ENCODE peak calls at places on chromosome 1, in ten cellular contexts. One of them, this sample, is unnamed.

GRCh38 chr1:54904476-54905048 is 17.6 kb upstream of the DHCR24 start:
- DNase-seq in cardiac fibroblast: peak; percentile 55
- DNase-seq in transverse colon: no peak
- DNase-seq in uterus: no peak
- DNase-seq in retinal pigment epithelial cell: peak; percentile 99
- DNase-seq in stomach: no peak
- DNase-seq in Panc1: no peak
- DNase-seq in astrocyte: peak; percentile 84
- DNase-seq in psoas muscle: no peak
- DNase-seq in A673: peak; percentile 86
- DNase-seq in this sample: peak; percentile 51

GRCh38 chr1:41573803-41574713 is 89.6 kb upstream of the EDN2 start:
- DNase-seq in cardiac fibroblast: peak; percentile 88
- DNase-seq in stomach: peak; percentile 85
- DNase-seq in retinal pigment epithelial cell: no peak
- DNase-seq in uterus: peak; percentile 56
- DNase-seq in Panc1: peak; percentile 61
- DNase-seq in transverse colon: peak; percentile 79
- DNase-seq in astrocyte: peak; percentile 50
- DNase-seq in A673: peak; percentile 89
- DNase-seq in psoas muscle: peak; percentile 75
- DNase-seq in this sample: peak; percentile 88

GRCh38 chr1:8602471-8603219 is 214.8 kb downstream of the RERE start:
- DNase-seq in transverse colon: no peak
- DNase-seq in cardiac fibroblast: no peak
- DNase-seq in psoas muscle: no peak
- DNase-seq in Panc1: no peak
- DNase-seq in astrocyte: no peak
- DNase-seq in A673: peak; percentile 72
- DNase-seq in uterus: no peak
- DNase-seq in stomach: no peak
- DNase-seq in retinal pigment epithelial cell: no peak
- DNase-seq in this sample: no peak

GRCh38 chr1:11893907-11894251 is 32.3 kb downstream of the KIAA2013 start:
- DNase-seq in uterus: no peak
- DNase-seq in A673: peak; percentile 43
- DNase-seq in psoas muscle: peak; percentile 55
- DNase-seq in astrocyte: peak; percentile 3
- DNase-seq in transverse colon: peak; percentile 63
- DNase-seq in Panc1: peak; percentile 35
- DNase-seq in cardiac fibroblast: peak; percentile 55
- DNase-seq in retinal pigment epithelial cell: no peak
- DNase-seq in stomach: peak; percentile 72
- DNase-seq in this sample: peak; percentile 51

GRCh38 chr1:119929643-119930310 is 33.5 kb upstream of the ADAM30 start:
- DNase-seq in uterus: no peak
- DNase-seq in astrocyte: no peak
- DNase-seq in A673: no peak
- DNase-seq in transverse colon: no peak
- DNase-seq in retinal pigment epithelial cell: no peak
- DNase-seq in stomach: no peak
- DNase-seq in Panc1: no peak
- DNase-seq in psoas muscle: no peak
- DNase-seq in cardiac fibroblast: no peak
- DNase-seq in this sample: no peak

GRCh38 chr1:66931548-66932124 is 6.8 kb downstream of the MIER1 start:
- DNase-seq in stomach: no peak
- DNase-seq in uterus: no peak
- DNase-seq in astrocyte: no peak
- DNase-seq in cardiac fibroblast: no peak
- DNase-seq in retinal pigment epithelial cell: no peak
- DNase-seq in transverse colon: no peak
- DNase-seq in A673: no peak
- DNase-seq in psoas muscle: no peak
- DNase-seq in Panc1: no peak
- DNase-seq in this sample: no peak

GRCh38 chr1:85201340-85202091 is 700 bp upstream of the SYDE2 start:
- DNase-seq in uterus: peak; percentile 71
- DNase-seq in transverse colon: peak; percentile 76
- DNase-seq in astrocyte: peak; percentile 44
- DNase-seq in cardiac fibroblast: peak; percentile 70
- DNase-seq in stomach: peak; percentile 78
- DNase-seq in psoas muscle: peak; percentile 70
- DNase-seq in Panc1: no peak
- DNase-seq in retinal pigment epithelial cell: no peak
- DNase-seq in A673: peak; percentile 87
- DNase-seq in this sample: peak; percentile 61

GRCh38 chr1:164723296-164723731 is 164.3 kb downstream of the PBX1 start:
- DNase-seq in uterus: no peak
- DNase-seq in Panc1: no peak
- DNase-seq in cardiac fibroblast: no peak
- DNase-seq in A673: no peak
- DNase-seq in psoas muscle: no peak
- DNase-seq in stomach: peak; percentile 30
- DNase-seq in astrocyte: no peak
- DNase-seq in transverse colon: no peak
- DNase-seq in retinal pigment epithelial cell: no peak
- DNase-seq in this sample: no peak

GRCh38 chr1:165407398-165407797 is 37.5 kb downstream of the RXRG start:
- DNase-seq in astrocyte: no peak
- DNase-seq in retinal pigment epithelial cell: no peak
- DNase-seq in psoas muscle: no peak
- DNase-seq in transverse colon: no peak
- DNase-seq in A673: no peak
- DNase-seq in uterus: no peak
- DNase-seq in cardiac fibroblast: no peak
- DNase-seq in stomach: no peak
- DNase-seq in Panc1: no peak
- DNase-seq in this sample: no peak

GRCh38 chr1:161956097-161956496 is 67.6 kb downstream of the OLFML2B start:
- DNase-seq in A673: peak; percentile 85
- DNase-seq in astrocyte: peak; percentile 65
- DNase-seq in Panc1: no peak
- DNase-seq in stomach: no peak
- DNase-seq in transverse colon: no peak
- DNase-seq in uterus: peak; percentile 30
- DNase-seq in retinal pigment epithelial cell: no peak
- DNase-seq in cardiac fibroblast: peak; percentile 56
- DNase-seq in psoas muscle: peak; percentile 23
- DNase-seq in this sample: peak; percentile 20

DNA sequence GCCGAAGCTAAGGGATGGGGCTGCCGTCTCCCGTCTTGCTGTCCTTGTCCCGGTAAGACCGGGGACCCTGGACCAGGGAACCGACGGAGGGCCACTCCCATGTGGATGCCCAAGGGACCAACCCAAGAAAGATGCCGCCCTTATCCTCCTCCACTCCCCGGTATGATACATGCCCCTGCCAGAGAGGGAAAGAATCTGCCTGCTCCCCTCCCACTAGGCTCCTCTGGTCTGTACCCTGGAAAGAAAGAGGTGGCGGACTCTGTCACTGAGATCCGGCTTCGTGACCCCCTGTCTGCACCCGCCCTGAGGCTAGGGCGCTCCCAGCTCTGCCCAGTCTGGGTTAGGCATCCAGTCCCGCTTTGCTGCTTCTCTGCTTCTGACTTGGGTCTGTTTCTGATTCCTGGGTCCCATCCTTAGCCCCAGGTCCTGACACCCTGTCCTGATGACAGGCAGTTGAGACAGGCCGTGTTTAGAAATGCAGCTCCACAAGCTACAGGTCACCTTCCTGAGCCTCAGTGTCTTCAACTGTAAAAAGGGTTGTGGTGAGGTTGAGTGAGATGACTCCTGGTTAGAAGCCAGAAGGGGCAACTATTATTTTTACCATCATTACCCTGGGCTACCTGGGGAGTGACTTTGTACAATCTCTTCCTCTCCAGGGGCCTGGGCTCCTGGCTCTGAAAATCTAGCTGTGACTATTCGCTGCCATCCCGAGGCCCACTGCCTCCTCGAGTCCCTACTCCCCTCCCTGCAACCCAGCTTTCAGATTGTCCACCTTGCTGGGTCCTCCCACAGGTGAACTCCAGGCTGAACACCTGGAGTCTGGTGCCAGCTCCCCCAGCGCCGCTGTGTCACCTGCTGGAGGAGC is 3.7 kb downstream of the MATN1 start:
- DNase-seq in retinal pigment epithelial cell: no peak
- DNase-seq in uterus: no peak
- DNase-seq in A673: no peak
- DNase-seq in Panc1: peak; percentile 45
- DNase-seq in astrocyte: peak; percentile 26
- DNase-seq in stomach: no peak
- DNase-seq in cardiac fibroblast: peak; percentile 73
- DNase-seq in psoas muscle: peak; percentile 10
- DNase-seq in transverse colon: no peak
- DNase-seq in this sample: peak; percentile 65
- TF ChIP-seq CTCF in retinal pigment epithelial cell: no peak
- TF ChIP-seq CTCF in uterus: no peak
- TF ChIP-seq CTCF in A673: no peak
- TF ChIP-seq CTCF in Panc1: peak; percentile 54
- TF ChIP-seq CTCF in astrocyte: no peak
- TF ChIP-seq CTCF in stomach: no peak
- TF ChIP-seq CTCF in cardiac fibroblast: no peak
- TF ChIP-seq CTCF in psoas muscle: no peak
- TF ChIP-seq CTCF in transverse colon: no peak
- TF ChIP-seq CTCF in this sample: no peak

DNA sequence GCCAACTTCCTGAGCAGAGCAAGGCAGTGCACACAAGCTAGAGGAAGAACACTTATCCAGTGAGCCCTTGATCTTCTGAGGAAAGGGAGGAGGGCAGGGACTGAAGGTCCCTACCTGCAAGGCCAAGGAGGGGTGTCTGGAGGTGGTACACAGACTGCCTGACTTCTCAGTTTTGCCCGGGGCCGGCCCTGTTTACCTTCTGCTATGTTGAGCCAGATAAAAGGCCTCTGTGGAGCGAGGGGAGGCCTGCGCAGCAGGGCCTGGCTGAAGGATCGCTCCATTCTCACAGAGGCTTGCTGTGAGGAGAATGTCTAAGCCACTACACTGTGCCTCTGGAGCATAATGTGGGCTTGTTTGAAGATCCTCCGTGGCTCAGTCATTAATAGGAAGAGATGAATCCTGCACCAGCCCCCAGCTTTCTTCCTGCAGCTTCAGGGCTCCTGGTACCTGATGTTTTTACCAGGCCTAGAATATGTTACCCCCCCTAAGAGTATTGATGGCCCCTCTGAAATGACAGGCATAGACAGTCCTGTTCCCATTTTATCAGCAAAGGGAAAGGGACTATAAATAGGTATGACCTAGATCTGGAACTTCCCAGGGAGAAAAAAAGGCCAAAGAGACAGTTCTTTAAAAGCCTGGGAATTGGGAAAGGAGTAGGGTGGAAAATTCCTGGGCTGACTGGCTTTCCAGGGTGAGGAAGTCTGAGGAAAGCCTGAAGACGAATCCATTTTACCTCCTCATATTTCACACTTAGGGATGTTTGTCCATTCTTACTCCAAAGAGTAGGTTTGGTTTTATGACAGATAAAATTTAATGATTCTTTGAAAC is 4.7 kb downstream of the POGK start:
- DNase-seq in astrocyte: peak; percentile 4
- DNase-seq in cardiac fibroblast: peak; percentile 11
- DNase-seq in transverse colon: peak; percentile 15
- DNase-seq in A673: no peak
- DNase-seq in Panc1: no peak
- DNase-seq in uterus: no peak
- DNase-seq in psoas muscle: no peak
- DNase-seq in stomach: peak; percentile 44
- DNase-seq in retinal pigment epithelial cell: no peak
- DNase-seq in this sample: peak; percentile 16
- H3K4me3 ChIP-seq in astrocyte: no peak overlapping the region
- H3K4me3 ChIP-seq in cardiac fibroblast: no peak overlapping the region
- H3K4me3 ChIP-seq in transverse colon: no peak overlapping the region
- H3K4me3 ChIP-seq in A673: no peak overlapping the region
- H3K4me3 ChIP-seq in Panc1: no peak overlapping the region
- H3K4me3 ChIP-seq in uterus: no peak overlapping the region
- H3K4me3 ChIP-seq in psoas muscle: peak overlapping the region; percentile 33
- H3K4me3 ChIP-seq in stomach: no peak overlapping the region
- H3K4me3 ChIP-seq in retinal pigment epithelial cell: no peak overlapping the region
- H3K4me3 ChIP-seq in this sample: no peak overlapping the region

GRCh38 chr1:24003331-24003972 is 23.3 kb upstream of the SRSF10 start:
- DNase-seq in cardiac fibroblast: peak; percentile 92
- DNase-seq in uterus: no peak
- DNase-seq in retinal pigment epithelial cell: no peak
- DNase-seq in stomach: no peak
- DNase-seq in A673: no peak
- DNase-seq in psoas muscle: no peak
- DNase-seq in astrocyte: peak; percentile 81
- DNase-seq in Panc1: no peak
- DNase-seq in transverse colon: no peak
- DNase-seq in this sample: peak; percentile 89
- TF ChIP-seq CTCF in cardiac fibroblast: no peak
- TF ChIP-seq CTCF in uterus: no peak
- TF ChIP-seq CTCF in retinal pigment epithelial cell: no peak
- TF ChIP-seq CTCF in stomach: no peak
- TF ChIP-seq CTCF in A673: no peak
- TF ChIP-seq CTCF in psoas muscle: peak; percentile 5
- TF ChIP-seq CTCF in astrocyte: no peak
- TF ChIP-seq CTCF in Panc1: no peak
- TF ChIP-seq CTCF in transverse colon: no peak
- TF ChIP-seq CTCF in this sample: no peak

GRCh38 chr1:23575226-23575810 is 16.0 kb upstream of the ID3 start:
- DNase-seq in psoas muscle: no peak
- DNase-seq in astrocyte: no peak
- DNase-seq in Panc1: no peak
- DNase-seq in stomach: no peak
- DNase-seq in transverse colon: no peak
- DNase-seq in A673: no peak
- DNase-seq in uterus: no peak
- DNase-seq in cardiac fibroblast: no peak
- DNase-seq in retinal pigment epithelial cell: no peak
- DNase-seq in this sample: no peak

GRCh38 chr1:23576338-23577055 is 17.2 kb upstream of the ID3 start:
- DNase-seq in retinal pigment epithelial cell: no peak
- DNase-seq in psoas muscle: no peak
- DNase-seq in transverse colon: no peak
- DNase-seq in astrocyte: no peak
- DNase-seq in A673: no peak
- DNase-seq in cardiac fibroblast: no peak
- DNase-seq in uterus: no peak
- DNase-seq in stomach: no peak
- DNase-seq in Panc1: no peak
- DNase-seq in this sample: no peak

GRCh38 chr1:23578997-23579363 is 19.7 kb upstream of the ID3 start:
- DNase-seq in stomach: no peak
- DNase-seq in astrocyte: no peak
- DNase-seq in uterus: no peak
- DNase-seq in retinal pigment epithelial cell: no peak
- DNase-seq in A673: no peak
- DNase-seq in transverse colon: no peak
- DNase-seq in cardiac fibroblast: no peak
- DNase-seq in Panc1: no peak
- DNase-seq in psoas muscle: no peak
- DNase-seq in this sample: no peak

GRCh38 chr1:23578311-23578996 is 19.2 kb upstream of the ID3 start:
- DNase-seq in retinal pigment epithelial cell: no peak
- DNase-seq in psoas muscle: no peak
- DNase-seq in stomach: no peak
- DNase-seq in Panc1: no peak
- DNase-seq in A673: no peak
- DNase-seq in astrocyte: no peak
- DNase-seq in uterus: no peak
- DNase-seq in transverse colon: no peak
- DNase-seq in cardiac fibroblast: no peak
- DNase-seq in this sample: peak; percentile 50

GRCh38 chr1:23577056-23577985 is 18.0 kb upstream of the ID3 start:
- DNase-seq in retinal pigment epithelial cell: peak; percentile 84
- DNase-seq in uterus: no peak
- DNase-seq in transverse colon: no peak
- DNase-seq in cardiac fibroblast: peak; percentile 91
- DNase-seq in Panc1: no peak
- DNase-seq in stomach: no peak
- DNase-seq in psoas muscle: no peak
- DNase-seq in A673: no peak
- DNase-seq in astrocyte: peak; percentile 97
- DNase-seq in this sample: peak; percentile 92
- H3K4me3 ChIP-seq in retinal pigment epithelial cell: no peak overlapping the region
- H3K4me3 ChIP-seq in uterus: no peak overlapping the region
- H3K4me3 ChIP-seq in transverse colon: no peak overlapping the region
- H3K4me3 ChIP-seq in cardiac fibroblast: peak overlapping the region; percentile 16
- H3K4me3 ChIP-seq in Panc1: no peak overlapping the region
- H3K4me3 ChIP-seq in stomach: no peak overlapping the region
- H3K4me3 ChIP-seq in psoas muscle: peak overlapping the region; percentile 52
- H3K4me3 ChIP-seq in A673: no peak overlapping the region
- H3K4me3 ChIP-seq in astrocyte: peak overlapping the region; percentile 41
- H3K4me3 ChIP-seq in this sample: peak overlapping the region; percentile 39

This sample was measured in fibroblast of pulmonary artery.